ENCODE peak calls at places on chromosomes 13 and 19, in nine cellular contexts. O is fibroblast of the conjunctiva; D is activated T-cell treated with anti-CD3 and anti-CD28 coated beads, Interleukin-2, amount 50 U/mL, for 72 hours; F is SJCRH30; N is activated CD4-positive, alpha-beta T cell treated with anti-CD3 and anti-CD28 coated beads, Interleukin-2, amount 50 U/mL, for 1 hour; B is NAMALWA; X is stimulated activated CD8-positive, alpha-beta memory T cell treated with anti-CD3 and anti-CD28 coated beads, Interleukin-15, amount 100 ng/mL, for 24 hours; H is IMR-90; W is NCI-H345. A is an unnamed sample.
A peak's percentile ranks its signal among the peaks of the same experiment; 100 is the strongest.

GRCh38 chr13:99610702-99611289 is 109.5 kb downstream of the TM9SF2 start:
- DNase-seq in N (no peak), H (no peak), B (peak; percentile 42), D (no peak), O (no peak), X (no peak), F (no peak), W (peak; percentile 27), A (no peak)

GRCh38 chr19:4084547-4084877 is 17.8 kb upstream of the ZBTB7A start:
- DNase-seq in B (no peak), O (no peak), H (no peak), W (no peak), F (no peak), D (no peak), N (no peak), X (no peak), A (no peak)

GRCh38 chr13:110517505-110518149 is 43.9 kb downstream of the RAB20 start:
- DNase-seq in D (no peak), W (no peak), N (no peak), X (no peak), H (no peak), F (no peak), O (no peak), B (no peak), A (no peak)

GRCh38 chr13:111037838-111038397 is 77.2 kb upstream of the ARHGEF7 start:
- DNase-seq in N (no peak), B (no peak), W (no peak), D (no peak), F (no peak), O (no peak), X (no peak), H (no peak), A (no peak)

GRCh38 chr19:34835952-34836351 is 62.9 kb upstream of the ZNF599 start:
- DNase-seq in B (no peak), H (no peak), N (no peak), W (no peak), X (no peak), O (no peak), F (no peak), D (no peak), A (no peak)

GRCh38 chr19:35718345-35719041 is 690 bp downstream of the KMT2B start:
- DNase-seq in B (peak; percentile 51), H (no peak), O (no peak), D (peak; percentile 64), N (peak; percentile 38), X (no peak), F (peak; percentile 52), W (peak; percentile 49), A (peak; percentile 87)

GRCh38 chr13:46783504-46783903 is 13.5 kb downstream of the ESD start:
- DNase-seq in N (no peak), F (no peak), B (no peak), X (no peak), O (no peak), D (no peak), W (no peak), H (no peak), A (no peak)

GRCh38 chr19:18157465-18158063 is 4.6 kb downstream of the PIK3R2 start:
- DNase-seq in N (no peak), D (no peak), X (no peak), B (no peak), O (no peak), W (peak; percentile 87), F (peak; percentile 98), H (no peak), A (no peak)

GRCh38 chr13:102993348-102993747 is 72.9 kb downstream of the SLC10A2 start:
- DNase-seq in N (no peak), B (no peak), O (no peak), W (no peak), H (no peak), D (no peak), X (no peak), F (no peak), A (no peak)

GRCh38 chr19:7534531-7534980 is 961 bp upstream of the PNPLA6 start:
- DNase-seq in W (peak; percentile 50), B (peak; percentile 53), O (peak; percentile 41), F (peak; percentile 68), H (peak; percentile 87), D (peak; percentile 61), N (peak; percentile 24), X (no peak), A (peak; percentile 78)

GRCh38 chr13:109700176-109700575 is 86.2 kb downstream of the IRS2 start:
- DNase-seq in X (no peak), H (peak; percentile 24), W (peak; percentile 92), B (peak; percentile 65), N (no peak), F (peak; percentile 81), O (peak; percentile 36), D (no peak), A (no peak)

GRCh38 chr13:30049692-30050091 is 199.3 kb upstream of the UBL3 start:
- DNase-seq in D (peak; percentile 18), O (no peak), F (no peak), B (no peak), X (no peak), H (no peak), N (no peak), W (no peak), A (no peak)

GRCh38 chr13:37753776-37754175 is 115.8 kb downstream of the TRPC4 start:
- DNase-seq in W (no peak), F (no peak), X (no peak), B (no peak), H (no peak), D (no peak), O (no peak), N (no peak), A (no peak)

GRCh38 chr19:41531438-41532311 is 44.3 kb upstream of the CEACAM21 start:
- DNase-seq in X (no peak), B (peak; percentile 97), O (peak; percentile 24), D (peak; percentile 93), N (peak; percentile 79), W (no peak), H (peak; percentile 31), F (peak; percentile 57), A (peak; percentile 75)

GRCh38 chr19:31315621-31316011 is 33.6 kb downstream of the TSHZ3 start:
- DNase-seq in F (no peak), D (no peak), B (no peak), X (no peak), H (no peak), W (no peak), N (no peak), O (no peak), A (no peak)

GRCh38 chr19:42396248-42396541 is 6.1 kb upstream of the CNFN start:
- DNase-seq in B (peak; percentile 37), O (no peak), F (no peak), D (no peak), W (no peak), N (no peak), X (no peak), H (no peak), A (no peak)

GRCh38 chr13:71587778-71588177 is 279.2 kb downstream of the DACH1 start:
- DNase-seq in D (no peak), W (no peak), H (no peak), B (no peak), O (no peak), X (no peak), F (peak; percentile 58), N (no peak), A (no peak)

GRCh38 chr19:42942187-42942789 is 5.3 kb upstream of the PSG7 start:
- DNase-seq in X (no peak), W (no peak), N (no peak), B (peak; percentile 25), D (no peak), H (peak; percentile 20), F (peak; percentile 17), O (no peak), A (no peak)

GRCh38 chr13:44810067-44810840 is 179.0 kb downstream of the NUFIP1 start:
- DNase-seq in B (peak; percentile 23), O (no peak), H (no peak), D (peak; percentile 4), N (no peak), W (peak; percentile 69), X (no peak), F (peak; percentile 30), A (no peak)

GRCh38 chr13:23959231-23959862 is 62.0 kb upstream of the C1QTNF9B start:
- DNase-seq in W (no peak), N (no peak), B (no peak), O (no peak), H (peak; percentile 43), F (no peak), X (no peak), D (no peak), A (no peak)

GRCh38 chr13:51067376-51068125 is 43.5 kb downstream of the C13orf42 start:
- DNase-seq in N (no peak), F (no peak), D (no peak), H (no peak), X (no peak), B (no peak), O (no peak), W (no peak), A (no peak)

GRCh38 chr13:42215578-42216421 is 56.2 kb upstream of the AKAP11 start:
- DNase-seq in X (no peak), O (peak; percentile 31), D (peak; percentile 12), W (no peak), H (peak; percentile 60), F (peak; percentile 51), N (peak; percentile 5), B (peak; percentile 58), A (no peak)

GRCh38 chr13:109743706-109744453 is 42.5 kb downstream of the IRS2 start:
- DNase-seq in N (no peak), W (no peak), D (no peak), H (peak; percentile 78), F (no peak), X (no peak), B (peak; percentile 55), O (peak; percentile 26), A (no peak)

GRCh38 chr13:30415430-30416030 is 6.8 kb upstream of the UBE2L5 start:
- DNase-seq in D (no peak), H (no peak), W (no peak), F (no peak), O (no peak), X (no peak), N (no peak), B (peak; percentile 86), A (no peak)

GRCh38 chr13:87709947-87710346 is 38.8 kb downstream of the SLITRK5 start:
- DNase-seq in H (no peak), O (no peak), X (no peak), N (no peak), W (no peak), B (no peak), F (no peak), D (no peak), A (no peak)

GRCh38 chr13:99191900-99192399 is 8.7 kb upstream of the UBAC2 start:
- DNase-seq in F (no peak), W (no peak), H (peak; percentile 74), N (no peak), D (no peak), B (no peak), O (peak; percentile 71), X (no peak), A (no peak)

GRCh38 chr19:31962565-31962996 is 382.8 kb upstream of the ZNF507 start:
- DNase-seq in D (no peak), F (no peak), B (no peak), N (no peak), W (no peak), H (no peak), X (no peak), O (no peak), A (no peak)

GRCh38 chr13:86038490-86038889 is 239.3 kb upstream of the SLITRK6 start:
- DNase-seq in D (no peak), B (no peak), N (no peak), W (no peak), X (no peak), F (no peak), H (no peak), O (no peak), A (no peak)

GRCh38 chr19:4768934-4769777 is 22.4 kb upstream of the FEM1A start:
- DNase-seq in B (peak; percentile 65), X (peak; percentile 52), W (peak; percentile 94), F (peak; percentile 96), D (peak; percentile 86), H (peak; percentile 82), O (peak; percentile 69), N (peak; percentile 80), A (peak; percentile 93)

GRCh38 chr19:51327066-51327985 is 14.6 kb downstream of the VSIG10L start:
- DNase-seq in O (no peak), X (peak; percentile 38), D (peak; percentile 78), W (no peak), B (no peak), H (peak; percentile 17), F (no peak), N (peak; percentile 35), A (peak; percentile 86)

GRCh38 chr13:73657821-73658540 is 476.2 kb downstream of the KLF12 start:
- DNase-seq in X (no peak), D (no peak), O (peak; percentile 9), H (no peak), F (no peak), B (no peak), N (no peak), W (no peak), A (no peak)